ENCODE peak calls at places on chromosomes 1 and 21, in nine cellular contexts. One of them, this sample, is unnamed.

GRCh38 chr1:54017979-54018378 is at the start of gene LDLRAD1:
- DNase-seq in stimulated activated CD8-positive, alpha-beta memory T cell treated with anti-CD3 and anti-CD28 coated beads, Interleukin-15, amount 100 ng/mL, for 4 hours: no peak
- DNase-seq in astrocyte of the spinal cord: no peak
- DNase-seq in HFF-Myc: no peak
- DNase-seq in C1 segment of cervical spinal cord: no peak
- DNase-seq in HTR-8/SVneo: no peak
- DNase-seq in NCI-H1105: no peak
- DNase-seq in kidney: peak
- DNase-seq in T-cell: no peak
- DNase-seq in this sample: no peak

GRCh38 chr1:76826072-76826827 is 41.0 kb upstream of the ST6GALNAC5 start:
- DNase-seq in stimulated activated CD8-positive, alpha-beta memory T cell treated with anti-CD3 and anti-CD28 coated beads, Interleukin-15, amount 100 ng/mL, for 4 hours: no peak
- DNase-seq in astrocyte of the spinal cord: peak
- DNase-seq in HFF-Myc: no peak
- DNase-seq in C1 segment of cervical spinal cord: no peak
- DNase-seq in HTR-8/SVneo: no peak
- DNase-seq in NCI-H1105: no peak
- DNase-seq in kidney: no peak
- DNase-seq in T-cell: no peak
- DNase-seq in this sample: no peak

GRCh38 chr1:220628431-220628830 is 61.7 kb upstream of the C1orf115 start:
- DNase-seq in stimulated activated CD8-positive, alpha-beta memory T cell treated with anti-CD3 and anti-CD28 coated beads, Interleukin-15, amount 100 ng/mL, for 4 hours: no peak
- DNase-seq in astrocyte of the spinal cord: no peak
- DNase-seq in HFF-Myc: no peak
- DNase-seq in C1 segment of cervical spinal cord: no peak
- DNase-seq in HTR-8/SVneo: no peak
- DNase-seq in NCI-H1105: no peak
- DNase-seq in kidney: no peak
- DNase-seq in T-cell: no peak
- DNase-seq in this sample: no peak

GRCh38 chr1:46179138-46180081 is 3.1 kb upstream of the P3R3URF start:
- DNase-seq in stimulated activated CD8-positive, alpha-beta memory T cell treated with anti-CD3 and anti-CD28 coated beads, Interleukin-15, amount 100 ng/mL, for 4 hours: peak
- DNase-seq in astrocyte of the spinal cord: peak
- DNase-seq in HFF-Myc: peak
- DNase-seq in C1 segment of cervical spinal cord: peak
- DNase-seq in HTR-8/SVneo: peak
- DNase-seq in NCI-H1105: peak
- DNase-seq in kidney: no peak
- DNase-seq in T-cell: peak
- DNase-seq in this sample: peak

GRCh38 chr1:195243492-195243891 is 1364.7 kb downstream of the KCNT2 start:
- DNase-seq in stimulated activated CD8-positive, alpha-beta memory T cell treated with anti-CD3 and anti-CD28 coated beads, Interleukin-15, amount 100 ng/mL, for 4 hours: no peak
- DNase-seq in astrocyte of the spinal cord: no peak
- DNase-seq in HFF-Myc: no peak
- DNase-seq in C1 segment of cervical spinal cord: no peak
- DNase-seq in HTR-8/SVneo: no peak
- DNase-seq in NCI-H1105: no peak
- DNase-seq in kidney: no peak
- DNase-seq in T-cell: no peak
- DNase-seq in this sample: no peak

GRCh38 chr21:41752231-41752681 is 14.6 kb downstream of the RIPK4 start:
- DNase-seq in stimulated activated CD8-positive, alpha-beta memory T cell treated with anti-CD3 and anti-CD28 coated beads, Interleukin-15, amount 100 ng/mL, for 4 hours: no peak
- DNase-seq in astrocyte of the spinal cord: peak
- DNase-seq in HFF-Myc: peak
- DNase-seq in C1 segment of cervical spinal cord: no peak
- DNase-seq in HTR-8/SVneo: peak
- DNase-seq in NCI-H1105: no peak
- DNase-seq in kidney: peak
- DNase-seq in T-cell: no peak
- DNase-seq in this sample: no peak

GRCh38 chr1:190416239-190416638 is 61.4 kb downstream of the BRINP3 start:
- DNase-seq in stimulated activated CD8-positive, alpha-beta memory T cell treated with anti-CD3 and anti-CD28 coated beads, Interleukin-15, amount 100 ng/mL, for 4 hours: no peak
- DNase-seq in astrocyte of the spinal cord: no peak
- DNase-seq in HFF-Myc: no peak
- DNase-seq in C1 segment of cervical spinal cord: no peak
- DNase-seq in HTR-8/SVneo: no peak
- DNase-seq in NCI-H1105: no peak
- DNase-seq in kidney: no peak
- DNase-seq in T-cell: no peak
- DNase-seq in this sample: no peak

GRCh38 chr1:223147858-223148257 is 4.8 kb upstream of the TLR5 start:
- DNase-seq in stimulated activated CD8-positive, alpha-beta memory T cell treated with anti-CD3 and anti-CD28 coated beads, Interleukin-15, amount 100 ng/mL, for 4 hours: no peak
- DNase-seq in astrocyte of the spinal cord: no peak
- DNase-seq in HFF-Myc: no peak
- DNase-seq in C1 segment of cervical spinal cord: no peak
- DNase-seq in HTR-8/SVneo: no peak
- DNase-seq in NCI-H1105: no peak
- DNase-seq in kidney: no peak
- DNase-seq in T-cell: no peak
- DNase-seq in this sample: no peak

GRCh38 chr1:154221815-154222081 is 993 bp downstream of the UBAP2L start:
- DNase-seq in stimulated activated CD8-positive, alpha-beta memory T cell treated with anti-CD3 and anti-CD28 coated beads, Interleukin-15, amount 100 ng/mL, for 4 hours: no peak
- DNase-seq in astrocyte of the spinal cord: peak
- DNase-seq in HFF-Myc: no peak
- DNase-seq in C1 segment of cervical spinal cord: no peak
- DNase-seq in HTR-8/SVneo: peak
- DNase-seq in NCI-H1105: no peak
- DNase-seq in kidney: no peak
- DNase-seq in T-cell: no peak
- DNase-seq in this sample: no peak

GRCh38 chr1:152707860-152708259 is at the start of gene LCE4A:
- DNase-seq in stimulated activated CD8-positive, alpha-beta memory T cell treated with anti-CD3 and anti-CD28 coated beads, Interleukin-15, amount 100 ng/mL, for 4 hours: no peak
- DNase-seq in astrocyte of the spinal cord: no peak
- DNase-seq in HFF-Myc: no peak
- DNase-seq in C1 segment of cervical spinal cord: no peak
- DNase-seq in HTR-8/SVneo: no peak
- DNase-seq in NCI-H1105: no peak
- DNase-seq in kidney: no peak
- DNase-seq in T-cell: no peak
- DNase-seq in this sample: no peak

GRCh38 chr21:14923468-14923867 is 141.3 kb downstream of the NRIP1 start:
- DNase-seq in stimulated activated CD8-positive, alpha-beta memory T cell treated with anti-CD3 and anti-CD28 coated beads, Interleukin-15, amount 100 ng/mL, for 4 hours: no peak
- DNase-seq in astrocyte of the spinal cord: peak
- DNase-seq in HFF-Myc: no peak
- DNase-seq in C1 segment of cervical spinal cord: no peak
- DNase-seq in HTR-8/SVneo: no peak
- DNase-seq in NCI-H1105: no peak
- DNase-seq in kidney: no peak
- DNase-seq in T-cell: no peak
- DNase-seq in this sample: no peak

GRCh38 chr1:205843031-205843859 is 6.7 kb downstream of the PM20D1 start:
- DNase-seq in stimulated activated CD8-positive, alpha-beta memory T cell treated with anti-CD3 and anti-CD28 coated beads, Interleukin-15, amount 100 ng/mL, for 4 hours: no peak
- DNase-seq in astrocyte of the spinal cord: no peak
- DNase-seq in HFF-Myc: no peak
- DNase-seq in C1 segment of cervical spinal cord: no peak
- DNase-seq in HTR-8/SVneo: no peak
- DNase-seq in NCI-H1105: no peak
- DNase-seq in kidney: no peak
- DNase-seq in T-cell: no peak
- DNase-seq in this sample: no peak

GRCh38 chr1:42340093-42340492 is 5.1 kb upstream of the FOXJ3 start:
- DNase-seq in stimulated activated CD8-positive, alpha-beta memory T cell treated with anti-CD3 and anti-CD28 coated beads, Interleukin-15, amount 100 ng/mL, for 4 hours: no peak
- DNase-seq in astrocyte of the spinal cord: peak
- DNase-seq in HFF-Myc: no peak
- DNase-seq in C1 segment of cervical spinal cord: no peak
- DNase-seq in HTR-8/SVneo: no peak
- DNase-seq in NCI-H1105: peak
- DNase-seq in kidney: no peak
- DNase-seq in T-cell: no peak
- DNase-seq in this sample: peak

GRCh38 chr1:230401763-230402294 is 24.3 kb downstream of the PGBD5 start:
- DNase-seq in stimulated activated CD8-positive, alpha-beta memory T cell treated with anti-CD3 and anti-CD28 coated beads, Interleukin-15, amount 100 ng/mL, for 4 hours: no peak
- DNase-seq in astrocyte of the spinal cord: no peak
- DNase-seq in HFF-Myc: no peak
- DNase-seq in C1 segment of cervical spinal cord: no peak
- DNase-seq in HTR-8/SVneo: no peak
- DNase-seq in NCI-H1105: no peak
- DNase-seq in kidney: no peak
- DNase-seq in T-cell: no peak
- DNase-seq in this sample: no peak

GRCh38 chr1:234515411-234515810 is 36.4 kb upstream of the TARBP1 start:
- DNase-seq in stimulated activated CD8-positive, alpha-beta memory T cell treated with anti-CD3 and anti-CD28 coated beads, Interleukin-15, amount 100 ng/mL, for 4 hours: no peak
- DNase-seq in astrocyte of the spinal cord: peak
- DNase-seq in HFF-Myc: no peak
- DNase-seq in C1 segment of cervical spinal cord: no peak
- DNase-seq in HTR-8/SVneo: peak
- DNase-seq in NCI-H1105: no peak
- DNase-seq in kidney: no peak
- DNase-seq in T-cell: no peak
- DNase-seq in this sample: no peak

GRCh38 chr1:231407537-231408396 is 14.3 kb downstream of the EGLN1 start:
- DNase-seq in stimulated activated CD8-positive, alpha-beta memory T cell treated with anti-CD3 and anti-CD28 coated beads, Interleukin-15, amount 100 ng/mL, for 4 hours: no peak
- DNase-seq in astrocyte of the spinal cord: peak
- DNase-seq in HFF-Myc: no peak
- DNase-seq in C1 segment of cervical spinal cord: no peak
- DNase-seq in HTR-8/SVneo: no peak
- DNase-seq in NCI-H1105: no peak
- DNase-seq in kidney: no peak
- DNase-seq in T-cell: no peak
- DNase-seq in this sample: no peak

GRCh38 chr1:178774263-178774662 is 49.2 kb downstream of the RALGPS2 start:
- DNase-seq in stimulated activated CD8-positive, alpha-beta memory T cell treated with anti-CD3 and anti-CD28 coated beads, Interleukin-15, amount 100 ng/mL, for 4 hours: no peak
- DNase-seq in astrocyte of the spinal cord: peak
- DNase-seq in HFF-Myc: no peak
- DNase-seq in C1 segment of cervical spinal cord: no peak
- DNase-seq in HTR-8/SVneo: no peak
- DNase-seq in NCI-H1105: peak
- DNase-seq in kidney: no peak
- DNase-seq in T-cell: no peak
- DNase-seq in this sample: no peak

GRCh38 chr1:243896313-243896712 is 46.3 kb upstream of the AKT3 start:
- DNase-seq in stimulated activated CD8-positive, alpha-beta memory T cell treated with anti-CD3 and anti-CD28 coated beads, Interleukin-15, amount 100 ng/mL, for 4 hours: no peak
- DNase-seq in astrocyte of the spinal cord: no peak
- DNase-seq in HFF-Myc: no peak
- DNase-seq in C1 segment of cervical spinal cord: no peak
- DNase-seq in HTR-8/SVneo: no peak
- DNase-seq in NCI-H1105: no peak
- DNase-seq in kidney: no peak
- DNase-seq in T-cell: no peak
- DNase-seq in this sample: no peak

GRCh38 chr1:199089393-199090122 is 450.7 kb downstream of the PTPRC start:
- DNase-seq in stimulated activated CD8-positive, alpha-beta memory T cell treated with anti-CD3 and anti-CD28 coated beads, Interleukin-15, amount 100 ng/mL, for 4 hours: peak
- DNase-seq in astrocyte of the spinal cord: no peak
- DNase-seq in HFF-Myc: no peak
- DNase-seq in C1 segment of cervical spinal cord: no peak
- DNase-seq in HTR-8/SVneo: no peak
- DNase-seq in NCI-H1105: no peak
- DNase-seq in kidney: no peak
- DNase-seq in T-cell: peak
- DNase-seq in this sample: no peak

GRCh38 chr1:226601456-226601855 is 52.9 kb downstream of the STUM start:
- DNase-seq in stimulated activated CD8-positive, alpha-beta memory T cell treated with anti-CD3 and anti-CD28 coated beads, Interleukin-15, amount 100 ng/mL, for 4 hours: no peak
- DNase-seq in astrocyte of the spinal cord: no peak
- DNase-seq in HFF-Myc: no peak
- DNase-seq in C1 segment of cervical spinal cord: no peak
- DNase-seq in HTR-8/SVneo: no peak
- DNase-seq in NCI-H1105: no peak
- DNase-seq in kidney: peak
- DNase-seq in T-cell: no peak
- DNase-seq in this sample: no peak

GRCh38 chr21:25862596-25862995 is 127.8 kb downstream of the GABPA start:
- DNase-seq in stimulated activated CD8-positive, alpha-beta memory T cell treated with anti-CD3 and anti-CD28 coated beads, Interleukin-15, amount 100 ng/mL, for 4 hours: no peak
- DNase-seq in astrocyte of the spinal cord: peak
- DNase-seq in HFF-Myc: no peak
- DNase-seq in C1 segment of cervical spinal cord: no peak
- DNase-seq in HTR-8/SVneo: peak
- DNase-seq in NCI-H1105: no peak
- DNase-seq in kidney: no peak
- DNase-seq in T-cell: no peak
- DNase-seq in this sample: no peak

GRCh38 chr21:17512245-17513213 is at the start of gene CXADR:
- DNase-seq in stimulated activated CD8-positive, alpha-beta memory T cell treated with anti-CD3 and anti-CD28 coated beads, Interleukin-15, amount 100 ng/mL, for 4 hours: peak
- DNase-seq in astrocyte of the spinal cord: peak
- DNase-seq in HFF-Myc: no peak
- DNase-seq in C1 segment of cervical spinal cord: peak
- DNase-seq in HTR-8/SVneo: peak
- DNase-seq in NCI-H1105: peak
- DNase-seq in kidney: peak
- DNase-seq in T-cell: peak
- DNase-seq in this sample: no peak

GRCh38 chr1:204254031-204254661 is 40.4 kb upstream of the GOLT1A start:
- DNase-seq in stimulated activated CD8-positive, alpha-beta memory T cell treated with anti-CD3 and anti-CD28 coated beads, Interleukin-15, amount 100 ng/mL, for 4 hours: no peak
- DNase-seq in astrocyte of the spinal cord: no peak
- DNase-seq in HFF-Myc: no peak
- DNase-seq in C1 segment of cervical spinal cord: no peak
- DNase-seq in HTR-8/SVneo: peak
- DNase-seq in NCI-H1105: no peak
- DNase-seq in kidney: peak
- DNase-seq in T-cell: no peak
- DNase-seq in this sample: no peak

GRCh38 chr1:70204578-70204977 is 801 bp downstream of the LRRC40 start:
- DNase-seq in stimulated activated CD8-positive, alpha-beta memory T cell treated with anti-CD3 and anti-CD28 coated beads, Interleukin-15, amount 100 ng/mL, for 4 hours: no peak
- DNase-seq in astrocyte of the spinal cord: peak
- DNase-seq in HFF-Myc: no peak
- DNase-seq in C1 segment of cervical spinal cord: no peak
- DNase-seq in HTR-8/SVneo: no peak
- DNase-seq in NCI-H1105: no peak
- DNase-seq in kidney: no peak
- DNase-seq in T-cell: no peak
- DNase-seq in this sample: no peak

GRCh38 chr21:46184625-46185555 is 631 bp upstream of the SPATC1L start:
- DNase-seq in stimulated activated CD8-positive, alpha-beta memory T cell treated with anti-CD3 and anti-CD28 coated beads, Interleukin-15, amount 100 ng/mL, for 4 hours: peak
- DNase-seq in astrocyte of the spinal cord: peak
- DNase-seq in HFF-Myc: no peak
- DNase-seq in C1 segment of cervical spinal cord: peak
- DNase-seq in HTR-8/SVneo: peak
- DNase-seq in NCI-H1105: peak
- DNase-seq in kidney: peak
- DNase-seq in T-cell: peak
- DNase-seq in this sample: no peak

GRCh38 chr1:196193891-196194559 is 414.2 kb downstream of the KCNT2 start:
- DNase-seq in stimulated activated CD8-positive, alpha-beta memory T cell treated with anti-CD3 and anti-CD28 coated beads, Interleukin-15, amount 100 ng/mL, for 4 hours: no peak
- DNase-seq in astrocyte of the spinal cord: peak
- DNase-seq in HFF-Myc: no peak
- DNase-seq in C1 segment of cervical spinal cord: no peak
- DNase-seq in HTR-8/SVneo: no peak
- DNase-seq in NCI-H1105: no peak
- DNase-seq in kidney: no peak
- DNase-seq in T-cell: no peak
- DNase-seq in this sample: no peak

GRCh38 chr1:166900987-166901386 is 24.9 kb upstream of the TADA1 start:
- DNase-seq in stimulated activated CD8-positive, alpha-beta memory T cell treated with anti-CD3 and anti-CD28 coated beads, Interleukin-15, amount 100 ng/mL, for 4 hours: no peak
- DNase-seq in astrocyte of the spinal cord: no peak
- DNase-seq in HFF-Myc: no peak
- DNase-seq in C1 segment of cervical spinal cord: no peak
- DNase-seq in HTR-8/SVneo: no peak
- DNase-seq in NCI-H1105: no peak
- DNase-seq in kidney: no peak
- DNase-seq in T-cell: no peak
- DNase-seq in this sample: no peak

GRCh38 chr1:48644190-48644930 is 132.3 kb downstream of the BEND5 start:
- DNase-seq in stimulated activated CD8-positive, alpha-beta memory T cell treated with anti-CD3 and anti-CD28 coated beads, Interleukin-15, amount 100 ng/mL, for 4 hours: no peak
- DNase-seq in astrocyte of the spinal cord: no peak
- DNase-seq in HFF-Myc: no peak
- DNase-seq in C1 segment of cervical spinal cord: no peak
- DNase-seq in HTR-8/SVneo: no peak
- DNase-seq in NCI-H1105: no peak
- DNase-seq in kidney: no peak
- DNase-seq in T-cell: no peak
- DNase-seq in this sample: no peak

GRCh38 chr1:55699151-55699695 is 484.1 kb upstream of the USP24 start:
- DNase-seq in stimulated activated CD8-positive, alpha-beta memory T cell treated with anti-CD3 and anti-CD28 coated beads, Interleukin-15, amount 100 ng/mL, for 4 hours: no peak
- DNase-seq in astrocyte of the spinal cord: no peak
- DNase-seq in HFF-Myc: no peak
- DNase-seq in C1 segment of cervical spinal cord: no peak
- DNase-seq in HTR-8/SVneo: no peak
- DNase-seq in NCI-H1105: no peak
- DNase-seq in kidney: no peak
- DNase-seq in T-cell: no peak
- DNase-seq in this sample: no peak

GRCh38 chr1:66278260-66279046 is 255.5 kb upstream of the SGIP1 start:
- DNase-seq in stimulated activated CD8-positive, alpha-beta memory T cell treated with anti-CD3 and anti-CD28 coated beads, Interleukin-15, amount 100 ng/mL, for 4 hours: no peak
- DNase-seq in astrocyte of the spinal cord: no peak
- DNase-seq in HFF-Myc: no peak
- DNase-seq in C1 segment of cervical spinal cord: peak
- DNase-seq in HTR-8/SVneo: no peak
- DNase-seq in NCI-H1105: no peak
- DNase-seq in kidney: no peak
- DNase-seq in T-cell: no peak
- DNase-seq in this sample: no peak

GRCh38 chr1:53281180-53281579 is 42.9 kb upstream of the MAGOH start:
- DNase-seq in stimulated activated CD8-positive, alpha-beta memory T cell treated with anti-CD3 and anti-CD28 coated beads, Interleukin-15, amount 100 ng/mL, for 4 hours: no peak
- DNase-seq in astrocyte of the spinal cord: no peak
- DNase-seq in HFF-Myc: no peak
- DNase-seq in C1 segment of cervical spinal cord: no peak
- DNase-seq in HTR-8/SVneo: no peak
- DNase-seq in NCI-H1105: no peak
- DNase-seq in kidney: no peak
- DNase-seq in T-cell: no peak
- DNase-seq in this sample: no peak

This sample was measured in Panc1.